ENCODE peak calls at places on chromosomes 6 and 20, in six cellular contexts. O, V, P, E, C and Q are unnamed samples.

GRCh38 chr6:139262519-139263300 is 29.1 kb downstream of the TXLNB start:
- DNase-seq in O (peak; percentile 4), V (peak; percentile 52), P (peak; percentile 43), E (no peak), C (no peak), Q (no peak)

GRCh38 chr6:160430203-160430602 is 82.0 kb downstream of the SLC22A3 start:
- DNase-seq in O (no peak), V (no peak), P (no peak), E (no peak), C (no peak), Q (no peak)

GRCh38 chr6:16154904-16155303 is 26.0 kb downstream of the MYLIP start:
- DNase-seq in O (no peak), V (no peak), P (no peak), E (no peak), C (no peak), Q (no peak)

GRCh38 chr6:150813319-150813992 is 52.0 kb upstream of the MTHFD1L start:
- DNase-seq in O (no peak), V (peak; percentile 86), P (peak; percentile 63), E (no peak), C (peak; percentile 5), Q (peak; percentile 70)

GRCh38 chr6:1575213-1576041 is 34.3 kb upstream of the FOXC1 start:
- DNase-seq in O (no peak), V (peak; percentile 69), P (no peak), E (no peak), C (no peak), Q (no peak)

GRCh38 chr20:23232679-23233308 is 117.8 kb upstream of the NXT1 start:
- DNase-seq in O (no peak), V (no peak), P (no peak), E (no peak), C (no peak), Q (no peak)

GRCh38 chr6:158211273-158212055 is 43.3 kb downstream of the GTF2H5 start:
- DNase-seq in O (no peak), V (peak; percentile 27), P (peak; percentile 39), E (peak; percentile 21), C (no peak), Q (no peak)

GRCh38 chr6:84137051-84137375 is 90.4 kb downstream of the CEP162 start:
- DNase-seq in O (no peak), V (no peak), P (no peak), E (no peak), C (no peak), Q (no peak)

GRCh38 chr6:53103993-53104675 is 38.9 kb downstream of the FBXO9 start:
- DNase-seq in O (no peak), V (no peak), P (no peak), E (no peak), C (peak; percentile 22), Q (no peak)

GRCh38 chr6:62763125-62763524 is 448.1 kb upstream of the FKBP1C start:
- DNase-seq in O (no peak), V (no peak), P (no peak), E (no peak), C (no peak), Q (no peak)

GRCh38 chr20:5510446-5510845 is 193.7 kb upstream of the PROKR2 start:
- DNase-seq in O (no peak), V (no peak), P (no peak), E (no peak), C (no peak), Q (no peak)

GRCh38 chr20:45366631-45367030 is 3.7 kb downstream of the SYS1 start:
- DNase-seq in O (no peak), V (no peak), P (no peak), E (no peak), C (no peak), Q (no peak)

GRCh38 chr6:4610256-4610655 is 165.9 kb upstream of the CDYL start:
- DNase-seq in O (no peak), V (no peak), P (no peak), E (peak; percentile 77), C (no peak), Q (no peak)

GRCh38 chr6:44631968-44632367 is 244.5 kb downstream of the CDC5L start:
- DNase-seq in O (no peak), V (peak; percentile 15), P (no peak), E (no peak), C (no peak), Q (no peak)

GRCh38 chr6:119960065-119960464 is 610.5 kb upstream of the MAN1A1 start:
- DNase-seq in O (no peak), V (no peak), P (no peak), E (no peak), C (no peak), Q (no peak)

GRCh38 chr6:104143757-104144156 is 716.0 kb downstream of the HACE1 start:
- DNase-seq in O (no peak), V (no peak), P (no peak), E (no peak), C (no peak), Q (no peak)

GRCh38 chr20:17343631-17344447 is 117.0 kb downstream of the PCSK2 start:
- DNase-seq in O (no peak), V (no peak), P (no peak), E (peak; percentile 38), C (no peak), Q (no peak)

GRCh38 chr6:144544266-144544830 is 259.2 kb downstream of the UTRN start:
- DNase-seq in O (no peak), V (peak; percentile 21), P (peak; percentile 7), E (no peak), C (no peak), Q (no peak)

GRCh38 chr6:116518621-116519020 is 7.2 kb downstream of the CALHM5 start:
- DNase-seq in O (no peak), V (peak; percentile 40), P (no peak), E (no peak), C (no peak), Q (no peak)